ENCODE peak calls at places on chromosomes 1 and 21, in four cellular contexts. B is stimulated activated CD4-positive, alpha-beta T cell treated with anti-CD3 and anti-CD28 coated beads, TNF-alpha, amount 100 ng/mL, for 1 hour; F is Ammon's horn; O is progenitor cell of endocrine pancreas. A is an unnamed sample.
A peak's percentile ranks its signal among the peaks of the same experiment; 100 is the strongest.

GRCh38 chr1:4032571-4032970 is 132.5 kb upstream of the C1orf174 start:
- DNase-seq in O (no peak), B (no peak), F (no peak), A (no peak)

GRCh38 chr1:175498002-175498401 is 245.4 kb downstream of the TNR start:
- DNase-seq in F (no peak), O (no peak), B (no peak), A (no peak)

GRCh38 chr1:150683914-150684313 is 13.0 kb downstream of the GOLPH3L start:
- DNase-seq in F (no peak), O (no peak), B (no peak), A (no peak)

GRCh38 chr21:15140321-15141019 is 75.7 kb upstream of the NRIP1 start:
- DNase-seq in O (peak; percentile 55), F (peak; percentile 8), B (no peak), A (no peak)

GRCh38 chr1:53560572-53561487 is 101.6 kb downstream of the DMRTB1 start:
- DNase-seq in O (no peak), F (no peak), B (no peak), A (no peak)

GRCh38 chr1:56525463-56526155 is 53.8 kb downstream of the PLPP3 start:
- DNase-seq in B (no peak), F (peak; percentile 72), O (no peak), A (no peak)

GRCh38 chr1:235019456-235019855 is 109.2 kb downstream of the TOMM20 start:
- DNase-seq in F (no peak), B (no peak), O (no peak), A (no peak)

GRCh38 chr21:14712121-14712520 is 166.0 kb upstream of the SAMSN1 start:
- DNase-seq in F (no peak), O (no peak), B (no peak), A (no peak)

GRCh38 chr1:208604295-208604694 is 360.1 kb upstream of the PLXNA2 start:
- DNase-seq in O (no peak), F (peak; percentile 34), B (no peak), A (no peak)

GRCh38 chr1:159960721-159961381 is 6.8 kb upstream of the SLAMF9 start:
- DNase-seq in F (no peak), O (no peak), B (no peak), A (no peak)

GRCh38 chr21:37043818-37044217 is 29.1 kb downstream of the PIGP start:
- DNase-seq in B (no peak), O (no peak), F (no peak), A (no peak)

GRCh38 chr1:227388214-227388613 is 69.9 kb upstream of the CDC42BPA start:
- DNase-seq in O (no peak), B (no peak), F (no peak), A (no peak)

GRCh38 chr1:203051841-203052324 is 25.6 kb downstream of the PPFIA4 start:
- DNase-seq in B (no peak), O (no peak), F (no peak), A (no peak)

GRCh38 chr1:231039161-231040018 is 664 bp downstream of the FAM89A start:
- DNase-seq in B (peak; percentile 25), F (no peak), O (peak; percentile 25), A (no peak)

GRCh38 chr1:22611530-22611947 is 24.9 kb upstream of the C1QA start:
- DNase-seq in F (peak; percentile 18), O (peak; percentile 80), B (no peak), A (no peak)

GRCh38 chr1:20426923-20427322 is 59.1 kb downstream of the CAMK2N1 start:
- DNase-seq in B (no peak), F (no peak), O (no peak), A (no peak)

GRCh38 chr1:156096640-156097391 is 14.6 kb upstream of the MEX3A start:
- DNase-seq in F (peak; percentile 93), O (peak; percentile 72), B (peak; percentile 78), A (peak; percentile 74)

GRCh38 chr1:197837911-197838310 is 62.6 kb upstream of the DENND1B start:
- DNase-seq in F (no peak), O (no peak), B (no peak), A (no peak)

GRCh38 chr1:67535474-67535873 is 105.3 kb upstream of the SERBP1 start:
- DNase-seq in F (peak; percentile 75), O (peak; percentile 39), B (peak; percentile 25), A (peak; percentile 31)

GRCh38 chr1:105427543-105427942 is 1628.9 kb upstream of the PRMT6 start:
- DNase-seq in F (no peak), O (no peak), B (no peak), A (no peak)

GRCh38 chr1:100346387-100346786 is 5.9 kb upstream of the CDC14A start:
- DNase-seq in B (no peak), O (no peak), F (no peak), A (no peak)

GRCh38 chr1:101592861-101593260 is 356.0 kb downstream of the S1PR1 start:
- DNase-seq in F (no peak), O (no peak), B (no peak), A (no peak)

GRCh38 chr1:234658143-234658542 is 48.2 kb upstream of the IRF2BP2 start:
- DNase-seq in B (no peak), O (no peak), F (no peak), A (no peak)

GRCh38 chr1:192788184-192788583 is 20.7 kb upstream of the RGS2 start:
- DNase-seq in O (no peak), B (no peak), F (peak; percentile 66), A (no peak)

GRCh38 chr1:3477241-3478109 is 23.0 kb downstream of the ARHGEF16 start:
- DNase-seq in O (no peak), B (no peak), F (no peak), A (no peak)

GRCh38 chr1:234206651-234207284 is 166.5 kb upstream of the COA6 start:
- DNase-seq in B (no peak), F (no peak), O (no peak), A (no peak)

GRCh38 chr1:207993477-207994445 is 82.8 kb upstream of the CD34 start:
- DNase-seq in O (no peak), F (no peak), B (no peak), A (no peak)

GRCh38 chr1:2257245-2257627 is 29.1 kb downstream of the SKI start:
- DNase-seq in F (peak; percentile 97), O (no peak), B (no peak), A (peak; percentile 90)

GRCh38 chr1:8004803-8005573 is 21.1 kb downstream of the ERRFI1 start:
- DNase-seq in F (peak; percentile 41), O (no peak), B (no peak), A (no peak)

GRCh38 chr1:53547321-53547720 is 88.1 kb downstream of the DMRTB1 start:
- DNase-seq in O (no peak), F (no peak), B (no peak), A (no peak)

GRCh38 chr1:206739411-206740076 is 31.0 kb upstream of the IL19 start:
- DNase-seq in B (no peak), F (peak; percentile 62), O (no peak), A (no peak)

GRCh38 chr1:212749924-212750535 is 41.5 kb downstream of the NSL1 start:
- DNase-seq in B (no peak), F (peak; percentile 43), O (no peak), A (peak; percentile 39)

GRCh38 chr21:14603202-14603601 is 57.1 kb upstream of the SAMSN1 start:
- DNase-seq in F (no peak), O (no peak), B (no peak), A (no peak)